ENCODE peak calls at places on chromosomes 11 and 22, in four cellular contexts. X, W, J and M are unnamed samples.

GRCh38 chr11:35944503-35945136 is 758 bp downstream of the LDLRAD3 start:
- DNase-seq in X (peak; percentile 6), J (no peak), W (no peak), M (no peak)

GRCh38 chr11:57761301-57762234 is at the start of gene CTNND1:
- DNase-seq in J (peak; percentile 93), W (no peak), X (peak; percentile 96), M (peak; percentile 88)

GRCh38 chr11:104581246-104581980 is 316.8 kb downstream of the CASP12 start:
- DNase-seq in X (peak; percentile 25), W (no peak), J (no peak), M (no peak)

GRCh38 chr11:128819198-128819597 is 47.9 kb downstream of the KCNJ1 start:
- DNase-seq in W (no peak), X (no peak), J (no peak), M (no peak)

GRCh38 chr11:109894242-109894641 is 198.9 kb upstream of the ZC3H12C start:
- DNase-seq in J (no peak), W (no peak), X (no peak), M (no peak)

GRCh38 chr22:31970490-31971444 is 26.4 kb downstream of the YWHAH start:
- DNase-seq in W (peak; percentile 78), J (peak; percentile 78), X (no peak), M (no peak)

GRCh38 chr11:108319541-108320145 is 96.8 kb downstream of the ATM start:
- DNase-seq in J (no peak), W (no peak), X (peak; percentile 49), M (no peak)

GRCh38 chr11:28448186-28448585 is 340.0 kb downstream of the METTL15 start:
- DNase-seq in W (no peak), J (no peak), X (no peak), M (no peak)

GRCh38 chr22:38238519-38239051 is 34.2 kb downstream of the TMEM184B start:
- DNase-seq in X (no peak), J (peak; percentile 86), W (no peak), M (no peak)

GRCh38 chr22:35643991-35644390 is 4.3 kb upstream of the APOL6 start:
- DNase-seq in X (no peak), J (no peak), W (no peak), M (no peak)

GRCh38 chr22:49880281-49880680 is 26.6 kb downstream of the ZBED4 start:
- DNase-seq in J (no peak), W (no peak), X (no peak), M (peak; percentile 1)

GRCh38 chr11:66184728-66185127 is 83.7 kb upstream of the RAB1B start:
- DNase-seq in X (no peak), W (no peak), J (no peak), M (no peak)

GRCh38 chr11:104705475-104706195 is 192.6 kb downstream of the CASP12 start:
- DNase-seq in W (no peak), X (peak; percentile 38), J (peak; percentile 11), M (no peak)

GRCh38 chr11:9717040-9717357 is 53.1 kb downstream of the SWAP70 start:
- DNase-seq in J (no peak), X (no peak), W (no peak), M (no peak)

GRCh38 chr11:60835472-60835871 is 6.4 kb upstream of the CCDC86 start:
- DNase-seq in J (no peak), W (no peak), X (no peak), M (no peak)

GRCh38 chr11:113387605-113388211 is at the start of gene ANKK1:
- DNase-seq in X (no peak), J (peak; percentile 31), W (peak; percentile 61), M (no peak)

GRCh38 chr11:6378695-6378989 is 11.6 kb upstream of the SMPD1 start:
- DNase-seq in J (no peak), X (no peak), W (no peak), M (no peak)

GRCh38 chr11:128568166-128568778 is 19.1 kb downstream of the ETS1 start:
- DNase-seq in X (no peak), J (no peak), W (no peak), M (no peak)

GRCh38 chr22:46730568-46731245 is 7.3 kb downstream of the CERK start:
- DNase-seq in X (no peak), W (no peak), J (no peak), M (no peak)

GRCh38 chr11:46210133-46210636 is 67.3 kb upstream of the CREB3L1 start:
- DNase-seq in X (peak; percentile 52), J (no peak), W (no peak), M (peak; percentile 2)

GRCh38 chr11:13102865-13103539 is 93.9 kb downstream of the RASSF10 start:
- DNase-seq in W (no peak), J (no peak), X (no peak), M (no peak)

GRCh38 chr11:9601041-9601875 is 27.8 kb downstream of the WEE1 start:
- DNase-seq in J (no peak), W (no peak), X (no peak), M (no peak)

GRCh38 chr22:49925525-49926128 is 7.2 kb downstream of the CRELD2 start:
- DNase-seq in X (no peak), W (no peak), J (no peak), M (no peak)

GRCh38 chr11:14127679-14128078 is 165.2 kb downstream of the SPON1 start:
- DNase-seq in J (no peak), W (no peak), X (no peak), M (no peak)

GRCh38 chr11:111922803-111923202 is 4.1 kb downstream of the C11orf52 start:
- DNase-seq in W (no peak), X (peak; percentile 72), J (peak; percentile 75), M (no peak)

GRCh38 chr11:105693075-105693474 is 83.2 kb downstream of the GRIA4 start:
- DNase-seq in W (no peak), J (no peak), X (no peak), M (no peak)

GRCh38 chr11:102168483-102168882 is 58.2 kb downstream of the YAP1 start:
- DNase-seq in W (no peak), J (no peak), X (no peak), M (peak; percentile 14)

GRCh38 chr11:62830904-62831519 is 839 bp downstream of the STX5 start:
- DNase-seq in X (peak; percentile 48), J (peak; percentile 19), W (no peak), M (no peak)

GRCh38 chr11:60699282-60699681 is at the start of gene MS4A8:
- DNase-seq in W (peak; percentile 17), J (peak; percentile 61), X (no peak), M (no peak)

GRCh38 chr11:60457576-60457975 is 1.9 kb downstream of the MS4A1 start:
- DNase-seq in W (no peak), X (no peak), J (no peak), M (no peak)

GRCh38 chr11:119990306-119991021 is 147.4 kb downstream of the TRIM29 start:
- DNase-seq in W (no peak), X (no peak), J (peak; percentile 41), M (no peak)

GRCh38 chr11:74680035-74680671 is 51.1 kb downstream of the CHRDL2 start:
- DNase-seq in W (no peak), J (peak; percentile 9), X (no peak), M (no peak)

GRCh38 chr11:108398439-108398838 is 68.9 kb downstream of the C11orf65 start:
- DNase-seq in W (no peak), X (no peak), J (peak; percentile 29), M (no peak)

GRCh38 chr11:47464479-47464878 is 15.5 kb upstream of the RAPSN start:
- DNase-seq in X (peak; percentile 32), J (no peak), W (no peak), M (no peak)

DNA sequence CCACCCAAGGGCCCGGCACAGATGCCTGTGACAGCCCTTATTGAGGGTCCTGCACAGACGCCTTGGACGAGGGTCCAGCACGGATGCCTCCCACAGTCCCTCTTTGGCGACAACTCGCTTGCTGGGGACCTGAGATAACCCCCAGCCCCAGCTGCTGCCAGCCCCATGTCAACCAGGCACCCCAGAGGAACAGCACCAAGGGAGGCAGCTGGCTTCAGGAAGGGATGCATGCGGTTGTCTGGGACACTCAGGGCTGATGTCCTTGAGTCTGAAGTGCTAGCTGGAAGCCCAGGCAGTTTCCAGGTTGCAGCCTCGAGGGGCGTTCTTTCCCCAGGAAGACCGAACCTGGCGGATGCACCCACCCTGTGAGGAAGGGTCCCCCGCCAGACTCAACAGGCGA is 33.8 kb downstream of the MOB2 start:
- DNase-seq in W (no peak), X (no peak), J (no peak), M (no peak)
- H3K36me3 ChIP-seq in W (peaks cover 69% of the 10 kb centered on the region), X (no peaks in the 10 kb centered on the region), J (no peaks in the 10 kb centered on the region), M (no peaks in the 10 kb centered on the region)

DNA sequence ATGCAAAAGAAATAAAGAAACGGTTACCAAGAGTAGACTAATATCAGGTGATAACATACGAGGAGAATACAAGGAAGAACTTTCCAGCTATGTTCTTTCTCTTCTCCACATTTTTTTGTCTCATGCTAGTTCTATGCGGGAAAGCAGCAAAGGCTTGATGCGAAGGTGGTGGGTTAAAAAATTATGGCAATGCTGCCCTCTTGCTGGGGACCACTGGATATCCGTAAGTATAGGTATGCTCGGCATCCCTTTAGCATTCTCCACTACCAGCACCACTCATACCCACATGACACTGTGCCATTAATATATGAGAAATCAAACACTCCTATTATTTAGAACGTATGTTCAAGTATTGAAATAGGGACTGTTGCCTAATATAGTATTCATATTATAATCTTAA is 776.4 kb downstream of the LRRC4C start:
- DNase-seq in J (no peak), W (no peak), X (no peak), M (no peak)
- TF ChIP-seq CTCF in J (no peak), W (no peak), X (no peak), M (no peak)

GRCh38 chr22:42397332-42398246 is 34.6 kb downstream of the NFAM1 start:
- DNase-seq in J (no peak), X (no peak), W (no peak), M (no peak)
- H3K36me3 ChIP-seq in J (no peaks in the 10 kb centered on the region), X (no peaks in the 10 kb centered on the region), W (no peaks in the 10 kb centered on the region), M (no peaks in the 10 kb centered on the region)

GRCh38 chr22:37000676-37001534 is 18.3 kb downstream of the TST start:
- DNase-seq in J (no peak), W (no peak), X (no peak), M (no peak)

GRCh38 chr22:36999463-36999862 is 19.8 kb downstream of the TST start:
- DNase-seq in J (peak; percentile 61), X (no peak), W (no peak), M (no peak)

GRCh38 chr22:36998620-36999351 is 20.5 kb downstream of the TST start:
- DNase-seq in J (no peak), W (peak; percentile 24), X (no peak), M (no peak)

GRCh38 chr22:37002633-37003032 is 16.6 kb downstream of the TST start:
- DNase-seq in X (no peak), J (no peak), W (no peak), M (no peak)

GRCh38 chr22:37001826-37002225 is 17.4 kb downstream of the TST start:
- DNase-seq in J (no peak), W (no peak), X (no peak), M (no peak)
- TF ChIP-seq CTCF in J (no peak), W (no peak), X (no peak), M (no peak)

GRCh38 chr22:43985532-43985931 is 30.3 kb downstream of the SAMM50 start:
- DNase-seq in X (no peak), J (no peak), W (no peak), M (no peak)
- H3K36me3 ChIP-seq in X (peaks cover 34% of the 10 kb centered on the region), J (no peaks in the 10 kb centered on the region), W (peaks cover 49% of the 10 kb centered on the region), M (peaks cover 3% of the 10 kb centered on the region)

GRCh38 chr22:30969532-30970355 is 679 bp downstream of the TUG1 start:
- DNase-seq in J (peak; percentile 22), W (peak; percentile 61), X (peak; percentile 31), M (no peak)
- TF ChIP-seq CTCF in J (peak; percentile 10), W (no peak), X (no peak), M (peak; percentile 1)